ENCODE peak calls at places on chromosomes 1 and 21, in five cellular contexts. F, B, K, D and N are unnamed samples.
A peak's percentile ranks its signal among the peaks of the same experiment; 100 is the strongest.

GRCh38 chr1:12438349-12438924 is 179.6 kb downstream of the DHRS3 start:
- DNase-seq in F (no peak), B (no peak), K (no peak), D (peak; percentile 28), N (peak; percentile 70)

GRCh38 chr21:33070921-33071877 is 1.3 kb downstream of the OLIG1 start:
- DNase-seq in F (no peak), B (no peak), K (no peak), D (no peak), N (no peak)

GRCh38 chr1:211912064-211912463 is 81.5 kb upstream of the LPGAT1 start:
- DNase-seq in F (no peak), B (no peak), K (no peak), D (no peak), N (no peak)

GRCh38 chr1:44808938-44809917 is 905 bp downstream of the BTBD19 start:
- DNase-seq in F (peak; percentile 85), B (peak; percentile 71), K (no peak), D (peak; percentile 77), N (peak; percentile 95)

GRCh38 chr1:150066838-150067183 is 765 bp upstream of the VPS45 start:
- DNase-seq in F (peak; percentile 83), B (peak; percentile 62), K (peak; percentile 20), D (peak; percentile 7), N (peak; percentile 55)

GRCh38 chr1:59499956-59500569 is 203.2 kb downstream of the FGGY start:
- DNase-seq in F (no peak), B (no peak), K (no peak), D (no peak), N (no peak)

GRCh38 chr1:20178634-20179368 is 7.1 kb upstream of the UBXN10 start:
- DNase-seq in F (no peak), B (no peak), K (no peak), D (no peak), N (no peak)

GRCh38 chr1:46477153-46477929 is 12.3 kb upstream of the DMBX1 start:
- DNase-seq in F (peak; percentile 76), B (peak; percentile 83), K (no peak), D (peak; percentile 59), N (peak; percentile 62)

GRCh38 chr1:198175418-198176170 is 18.8 kb downstream of the NEK7 start:
- DNase-seq in F (no peak), B (no peak), K (no peak), D (no peak), N (no peak)

GRCh38 chr21:46455575-46456385 is 2.9 kb upstream of the DIP2A start:
- DNase-seq in F (no peak), B (no peak), K (no peak), D (no peak), N (no peak)

GRCh38 chr1:241215683-241216082 is 141.3 kb downstream of the RGS7 start:
- DNase-seq in F (no peak), B (no peak), K (no peak), D (no peak), N (no peak)

GRCh38 chr1:214523124-214523824 is 28.1 kb downstream of the PTPN14 start:
- DNase-seq in F (no peak), B (no peak), K (no peak), D (no peak), N (no peak)
- H3K4me3 ChIP-seq in F (no peak overlapping the region), B (no peak overlapping the region), K (no peak overlapping the region), D (no peak overlapping the region), N (no peak overlapping the region)

GRCh38 chr1:40435471-40435870 is 14.8 kb upstream of the ZFP69B start:
- DNase-seq in F (no peak), B (no peak), K (no peak), D (no peak), N (no peak)
- H3K27ac ChIP-seq in F (no peak overlapping the region), B (no peak overlapping the region), K (no peak overlapping the region), D (no peak overlapping the region), N (no peak overlapping the region)

GRCh38 chr1:230120949-230121381 is 53.9 kb downstream of the GALNT2 start:
- DNase-seq in F (no peak), B (no peak), K (no peak), D (no peak), N (no peak)

GRCh38 chr1:230121950-230122349 is 54.9 kb downstream of the GALNT2 start:
- DNase-seq in F (no peak), B (no peak), K (no peak), D (no peak), N (no peak)

GRCh38 chr1:230123280-230124186 is 56.5 kb downstream of the GALNT2 start:
- DNase-seq in F (no peak), B (no peak), K (no peak), D (no peak), N (no peak)

GRCh38 chr1:230124187-230125128 is 57.4 kb downstream of the GALNT2 start:
- DNase-seq in F (no peak), B (no peak), K (no peak), D (no peak), N (no peak)

GRCh38 chr1:230122361-230123279 is 55.6 kb downstream of the GALNT2 start:
- DNase-seq in F (no peak), B (no peak), K (no peak), D (no peak), N (no peak)
- H3K4me3 ChIP-seq in F (no peak overlapping the region), B (no peak overlapping the region), K (no peak overlapping the region), D (no peak overlapping the region), N (no peak overlapping the region)

DNA sequence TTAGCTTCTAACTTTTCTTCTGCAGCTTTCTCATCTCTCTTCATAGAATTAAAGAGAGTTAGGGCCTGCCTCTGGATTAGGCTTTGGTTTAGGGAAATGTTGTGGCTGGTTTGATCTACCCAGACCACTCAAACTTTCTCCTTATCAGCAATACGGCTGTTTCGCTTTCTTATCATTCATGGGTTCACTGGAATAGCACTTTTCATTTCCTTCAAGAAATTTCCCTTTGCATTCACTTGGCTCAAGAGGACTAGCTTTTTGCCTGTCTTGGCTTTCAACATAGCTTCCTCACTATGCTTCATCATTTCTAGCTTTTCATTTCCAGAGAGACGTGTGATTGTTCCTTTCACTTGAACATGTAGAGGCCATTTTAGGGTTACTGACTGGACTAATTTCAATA is 59.6 kb downstream of the AKT3 start:
- DNase-seq in F (no peak), B (no peak), K (no peak), D (no peak), N (no peak)
- H3K27ac ChIP-seq in F (peak overlapping the region; percentile 17), B (peak overlapping the region; percentile 32), K (no peak overlapping the region), D (no peak overlapping the region), N (no peak overlapping the region)

GRCh38 chr1:7770939-7771672 is at the start of gene VAMP3:
- DNase-seq in F (peak; percentile 93), B (peak; percentile 94), K (peak; percentile 33), D (peak; percentile 84), N (peak; percentile 89)
- H3K4me3 ChIP-seq in F (peak within 1 kb of the TSS; percentile 99), B (peak within 1 kb of the TSS; percentile 99), K (peak within 1 kb of the TSS; percentile 89), D (peak within 1 kb of the TSS; percentile 68), N (peak within 1 kb of the TSS; percentile 92)

DNA sequence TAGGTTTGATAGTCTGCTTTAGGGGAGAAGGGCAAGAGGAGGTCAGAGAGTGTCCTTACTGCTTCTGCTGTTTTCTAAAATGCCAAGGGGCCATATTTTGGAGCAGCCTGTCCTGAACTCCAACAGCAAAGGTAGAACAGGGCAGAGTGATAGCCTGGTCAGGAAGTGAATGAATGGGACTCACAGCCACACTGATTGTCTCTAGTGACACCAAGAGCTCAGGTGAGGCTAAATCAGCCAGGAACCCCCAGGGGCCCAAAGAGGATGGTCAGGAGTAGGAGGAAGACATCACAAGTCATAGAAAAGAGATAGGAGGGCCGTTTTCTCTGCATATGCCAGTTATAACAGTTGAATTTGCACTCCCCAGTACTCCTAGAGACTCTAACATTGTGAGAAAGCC is 97.4 kb upstream of the DUSP10 start:
- DNase-seq in F (no peak), B (no peak), K (no peak), D (no peak), N (no peak)
- H3K27ac ChIP-seq in F (peak overlapping the region; percentile 16), B (no peak overlapping the region), K (no peak overlapping the region), D (no peak overlapping the region), N (no peak overlapping the region)

DNA sequence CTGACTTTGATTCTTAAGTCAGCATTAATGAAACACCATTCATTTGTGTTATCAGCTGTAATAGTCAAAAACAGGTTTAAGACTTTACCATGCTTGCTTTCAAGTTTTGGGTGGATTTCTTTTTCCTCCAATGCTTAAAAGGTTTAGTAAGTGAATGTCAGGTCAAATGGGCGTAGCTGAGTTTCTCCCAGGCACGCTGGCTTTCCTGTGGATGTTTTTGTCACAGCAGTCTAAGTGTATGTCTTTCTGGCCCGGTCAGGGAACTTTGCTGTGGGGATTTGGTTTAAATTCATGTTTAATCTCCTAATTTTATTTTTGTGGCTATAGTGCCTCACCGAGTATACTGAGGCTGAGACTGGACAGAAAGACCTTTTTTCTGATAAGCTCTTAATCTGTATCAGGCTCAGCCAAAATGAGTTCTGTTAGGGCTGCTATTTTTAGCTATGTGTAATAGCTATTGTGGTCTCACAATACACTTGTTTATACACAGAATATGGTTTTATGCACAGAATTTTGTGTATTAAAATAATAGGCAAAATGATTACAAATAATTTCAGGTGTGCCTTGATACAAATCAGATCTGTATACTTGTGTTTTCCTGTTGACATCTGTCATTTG is 292.8 kb downstream of the DISC1 start:
- DNase-seq in F (no peak), B (no peak), K (no peak), D (no peak), N (no peak)
- H3K4me3 ChIP-seq in F (no peak overlapping the region), B (no peak overlapping the region), K (no peak overlapping the region), D (peak overlapping the region; percentile 11), N (peak overlapping the region; percentile 49)